ENCODE peak calls at places on chromosomes 2 and 18, in ten cellular contexts. Z, O, B, Q, P, E, X, G, I and S are unnamed samples.

GRCh38 chr18:36469471-36469870 is 172.0 kb downstream of the FHOD3 start:
- DNase-seq in Z (no peak), O (no peak), B (no peak), Q (no peak), P (no peak), E (no peak), X (no peak), G (no peak), I (no peak), S (no peak)

GRCh38 chr2:168255866-168256265 is 8.5 kb upstream of the STK39 start:
- DNase-seq in Z (no peak), O (peak), B (no peak), Q (no peak), P (no peak), E (no peak), X (no peak), G (no peak), I (no peak), S (no peak)

GRCh38 chr2:109384308-109385271 is 229.2 kb downstream of the SEPTIN10 start:
- DNase-seq in Z (no peak), O (no peak), B (no peak), Q (no peak), P (no peak), E (no peak), X (no peak), G (peak), I (no peak), S (no peak)

GRCh38 chr2:32061973-32062861 is 1.1 kb upstream of the SPAST start:
- DNase-seq in Z (peak), O (peak), B (no peak), Q (no peak), P (peak), E (peak), X (no peak), G (no peak), I (no peak), S (peak)

GRCh38 chr18:49742563-49743295 is 70.6 kb downstream of the ACAA2 start:
- DNase-seq in Z (peak), O (no peak), B (no peak), Q (no peak), P (no peak), E (no peak), X (no peak), G (no peak), I (no peak), S (no peak)

GRCh38 chr2:74461187-74462053 is 3.2 kb downstream of the WBP1 start:
- DNase-seq in Z (no peak), O (no peak), B (no peak), Q (no peak), P (peak), E (no peak), X (no peak), G (no peak), I (no peak), S (peak)

GRCh38 chr2:120110062-120110362 is 97.1 kb downstream of the EPB41L5 start:
- DNase-seq in Z (no peak), O (no peak), B (no peak), Q (no peak), P (no peak), E (no peak), X (no peak), G (no peak), I (no peak), S (no peak)

GRCh38 chr2:80026040-80026729 is 278.4 kb downstream of the LRRTM1 start:
- DNase-seq in Z (peak), O (no peak), B (no peak), Q (no peak), P (no peak), E (no peak), X (no peak), G (no peak), I (no peak), S (no peak)

GRCh38 chr2:70596739-70597138 is 43.1 kb upstream of the TGFA start:
- DNase-seq in Z (no peak), O (no peak), B (no peak), Q (no peak), P (no peak), E (no peak), X (no peak), G (no peak), I (no peak), S (no peak)

GRCh38 chr2:219514196-219514761 is at the start of gene ASIC4:
- DNase-seq in Z (no peak), O (no peak), B (no peak), Q (no peak), P (peak), E (no peak), X (no peak), G (no peak), I (no peak), S (peak)

GRCh38 chr2:14180333-14180732 is 452.2 kb upstream of the LRATD1 start:
- DNase-seq in Z (no peak), O (no peak), B (no peak), Q (no peak), P (no peak), E (no peak), X (no peak), G (no peak), I (no peak), S (no peak)

GRCh38 chr18:47484068-47484467 is 232.6 kb upstream of the SKOR2 start:
- DNase-seq in Z (no peak), O (no peak), B (no peak), Q (no peak), P (no peak), E (no peak), X (no peak), G (no peak), I (no peak), S (no peak)

GRCh38 chr2:71605173-71605641 is 151.8 kb downstream of the DYSF start:
- DNase-seq in Z (no peak), O (no peak), B (no peak), Q (no peak), P (no peak), E (peak), X (no peak), G (peak), I (no peak), S (peak)

GRCh38 chr18:371616-371998 is 103.8 kb upstream of the THOC1 start:
- DNase-seq in Z (no peak), O (no peak), B (no peak), Q (no peak), P (peak), E (no peak), X (no peak), G (no peak), I (no peak), S (no peak)

GRCh38 chr18:46675112-46675511 is 18.1 kb upstream of the LOXHD1 start:
- DNase-seq in Z (peak), O (no peak), B (no peak), Q (no peak), P (no peak), E (no peak), X (no peak), G (no peak), I (no peak), S (no peak)

GRCh38 chr2:9110893-9111569 is 95.6 kb upstream of the ASAP2 start:
- DNase-seq in Z (peak), O (no peak), B (no peak), Q (no peak), P (peak), E (no peak), X (no peak), G (no peak), I (no peak), S (no peak)

GRCh38 chr2:212539145-212539880 is 711 bp upstream of the ERBB4 start:
- DNase-seq in Z (no peak), O (peak), B (no peak), Q (no peak), P (peak), E (peak), X (no peak), G (no peak), I (no peak), S (peak)

GRCh38 chr2:107068069-107068468 is 182.1 kb upstream of the ST6GAL2 start:
- DNase-seq in Z (no peak), O (no peak), B (no peak), Q (no peak), P (no peak), E (no peak), X (no peak), G (no peak), I (no peak), S (no peak)

GRCh38 chr2:149401007-149401406 is 70.6 kb downstream of the LYPD6 start:
- DNase-seq in Z (peak), O (no peak), B (no peak), Q (no peak), P (no peak), E (no peak), X (no peak), G (no peak), I (no peak), S (no peak)

GRCh38 chr18:63233334-63233733 is 86.2 kb downstream of the BCL2 start:
- DNase-seq in Z (no peak), O (no peak), B (no peak), Q (no peak), P (no peak), E (no peak), X (peak), G (no peak), I (no peak), S (no peak)

GRCh38 chr2:232376260-232376659 is 2.3 kb upstream of the ALPP start:
- DNase-seq in Z (no peak), O (no peak), B (no peak), Q (no peak), P (no peak), E (no peak), X (no peak), G (no peak), I (no peak), S (no peak)

GRCh38 chr18:62829936-62830335 is 114.6 kb downstream of the PHLPP1 start:
- DNase-seq in Z (no peak), O (no peak), B (no peak), Q (no peak), P (no peak), E (no peak), X (no peak), G (no peak), I (no peak), S (no peak)

GRCh38 chr2:37873229-37873628 is 51.9 kb upstream of the RMDN2 start:
- DNase-seq in Z (no peak), O (no peak), B (no peak), Q (no peak), P (no peak), E (no peak), X (no peak), G (no peak), I (no peak), S (no peak)